ENCODE peak calls at places on chromosomes 2 and 18, in six cellular contexts. L, C, S, B, U and A are unnamed samples.

GRCh38 chr2:46175409-46175808 is 121.8 kb upstream of the EPAS1 start:
- DNase-seq in L (no peak), C (no peak), S (peak), B (no peak), U (no peak), A (no peak)

GRCh38 chr2:150517951-150518680 is 30.6 kb upstream of the RND3 start:
- DNase-seq in L (no peak), C (no peak), S (peak), B (no peak), U (no peak), A (no peak)

GRCh38 chr2:176188969-176189665 is 649 bp downstream of the HOXD1 start:
- DNase-seq in L (peak), C (no peak), S (no peak), B (no peak), U (no peak), A (no peak)

GRCh38 chr18:24942144-24942543 is 409.8 kb downstream of the ZNF521 start:
- DNase-seq in L (no peak), C (no peak), S (no peak), B (no peak), U (peak), A (no peak)

GRCh38 chr2:174012347-174013309 is 47.5 kb upstream of the SP3 start:
- DNase-seq in L (no peak), C (peak), S (no peak), B (no peak), U (peak), A (no peak)

GRCh38 chr2:42924436-42924897 is 132.1 kb upstream of the HAAO start:
- DNase-seq in L (no peak), C (no peak), S (no peak), B (no peak), U (no peak), A (no peak)

GRCh38 chr2:116732322-116732721 is 1082.2 kb upstream of the DDX18 start:
- DNase-seq in L (no peak), C (no peak), S (no peak), B (no peak), U (no peak), A (no peak)

GRCh38 chr2:16537347-16537746 is 128.3 kb downstream of the CYRIA start:
- DNase-seq in L (no peak), C (no peak), S (no peak), B (no peak), U (no peak), A (no peak)